ENCODE peak calls at places on chromosomes 5 and 9, in six cellular contexts. H, M, F, T, I and K are unnamed samples.

GRCh38 chr9:6930827-6931226 is 173.1 kb downstream of the KDM4C start:
- DNase-seq in T (peak; percentile 59), I (no peak), H (peak; percentile 72), F (no peak), M (peak; percentile 46), K (no peak)

GRCh38 chr5:92758552-92758951 is 822.5 kb downstream of the NR2F1-AS1 start:
- DNase-seq in T (no peak), H (peak; percentile 82), F (no peak), I (no peak), M (peak; percentile 47), K (no peak)

GRCh38 chr9:5375790-5376477 is 36.3 kb upstream of the RLN1 start:
- DNase-seq in M (peak; percentile 17), T (no peak), I (no peak), H (no peak), F (no peak), K (no peak)

GRCh38 chr5:137837741-137838389 is 29.8 kb upstream of the MYOT start:
- DNase-seq in H (no peak), I (no peak), M (no peak), T (no peak), F (no peak), K (no peak)

GRCh38 chr5:150412319-150413175 is at the start of gene CD74:
- DNase-seq in I (peak; percentile 84), M (peak; percentile 42), T (peak; percentile 72), F (peak; percentile 65), H (peak; percentile 20), K (peak; percentile 81)

GRCh38 chr5:67030289-67031069 is 166.1 kb downstream of the CD180 start:
- DNase-seq in F (no peak), I (no peak), T (no peak), H (peak; percentile 27), M (no peak), K (no peak)

GRCh38 chr9:131728961-131729360 is 10.9 kb downstream of the RAPGEF1 start:
- DNase-seq in M (no peak), T (no peak), I (no peak), H (no peak), F (no peak), K (no peak)

GRCh38 chr9:137422668-137423000 is 328 bp downstream of the EXD3 start:
- DNase-seq in H (no peak), I (peak; percentile 75), T (peak; percentile 37), M (peak; percentile 45), F (no peak), K (peak; percentile 54)

GRCh38 chr5:111259636-111260035 is 35.5 kb downstream of the CAMK4 start:
- DNase-seq in I (no peak), F (no peak), M (no peak), T (no peak), H (no peak), K (no peak)

GRCh38 chr5:160083012-160083436 is 36.2 kb downstream of the PWWP2A start:
- DNase-seq in F (no peak), M (peak; percentile 67), T (no peak), H (peak; percentile 81), I (no peak), K (no peak)

GRCh38 chr5:93404246-93404645 is 176.8 kb downstream of the NR2F1-AS1 start:
- DNase-seq in I (no peak), H (no peak), M (peak; percentile 56), F (no peak), T (no peak), K (no peak)

GRCh38 chr5:6636293-6636692 is 3.1 kb downstream of the SRD5A1 start:
- DNase-seq in F (no peak), I (no peak), T (no peak), M (no peak), H (no peak), K (no peak)

GRCh38 chr9:121945849-121946248 is 147.3 kb downstream of the TTLL11 start:
- DNase-seq in T (no peak), M (no peak), I (no peak), H (peak; percentile 47), F (no peak), K (no peak)

GRCh38 chr9:76022317-76022716 is 131.8 kb downstream of the PCSK5 start:
- DNase-seq in M (no peak), I (no peak), H (no peak), T (no peak), F (peak; percentile 23), K (no peak)

GRCh38 chr5:17670353-17670752 is 36.1 kb downstream of the TAF11L14 start:
- DNase-seq in H (no peak), T (no peak), M (no peak), I (peak; percentile 46), F (no peak), K (peak; percentile 31)

GRCh38 chr5:67395790-67396418 is 199.3 kb upstream of the CD180 start:
- DNase-seq in H (no peak), F (no peak), T (no peak), I (no peak), M (no peak), K (no peak)

GRCh38 chr5:71948206-71948605 is 159.1 kb upstream of the MAP1B start:
- DNase-seq in M (no peak), F (no peak), I (no peak), H (no peak), T (no peak), K (no peak)

GRCh38 chr9:114397848-114398605 is 10.2 kb upstream of the AKNA start:
- DNase-seq in H (peak; percentile 86), T (peak; percentile 98), F (peak; percentile 94), M (peak; percentile 95), I (peak; percentile 98), K (peak; percentile 97)
- H2BK15ac ChIP-seq in H (peak overlapping the region; percentile 20), T (no peak overlapping the region), F (peak overlapping the region; percentile 87), M (peak overlapping the region; percentile 86), I (no peak overlapping the region), K (no peak overlapping the region)

GRCh38 chr5:142829821-142830220 is 59.6 kb downstream of the ARHGAP26 start:
- DNase-seq in I (no peak), M (no peak), H (peak; percentile 26), F (no peak), T (no peak), K (no peak)
- H3K4me1 ChIP-seq in I (peaks cover 13% of the 10 kb centered on the region), M (peaks cover 22% of the 10 kb centered on the region), H (peaks cover 28% of the 10 kb centered on the region), F (peaks cover 3% of the 10 kb centered on the region), T (peaks cover 11% of the 10 kb centered on the region), K (peaks cover 5% of the 10 kb centered on the region)

DNA sequence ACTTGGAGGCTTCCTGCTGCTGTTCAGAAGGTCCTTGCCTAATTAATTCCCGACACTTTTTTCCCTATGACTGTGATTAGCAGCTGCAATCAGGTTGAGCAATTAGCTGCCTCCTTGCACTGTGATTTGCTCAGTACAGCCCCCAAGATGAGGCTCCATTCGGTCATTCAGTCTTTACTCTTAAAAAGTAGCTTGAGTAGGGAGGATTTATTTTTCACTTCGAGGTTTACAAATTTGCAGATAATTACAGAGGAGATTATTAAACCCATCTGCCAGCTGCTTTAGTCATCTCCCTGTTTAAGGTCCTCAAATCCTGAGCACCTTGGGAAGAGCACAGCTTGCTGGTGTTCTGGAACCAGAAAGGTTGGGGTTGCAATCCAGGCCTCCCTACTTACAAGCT is 678.4 kb upstream of the ZNF608 start:
- DNase-seq in I (no peak), T (peak; percentile 19), F (no peak), H (no peak), M (no peak), K (no peak)
- H2BK15ac ChIP-seq in I (no peak overlapping the region), T (no peak overlapping the region), F (no peak overlapping the region), H (no peak overlapping the region), M (no peak overlapping the region), K (no peak overlapping the region)

DNA sequence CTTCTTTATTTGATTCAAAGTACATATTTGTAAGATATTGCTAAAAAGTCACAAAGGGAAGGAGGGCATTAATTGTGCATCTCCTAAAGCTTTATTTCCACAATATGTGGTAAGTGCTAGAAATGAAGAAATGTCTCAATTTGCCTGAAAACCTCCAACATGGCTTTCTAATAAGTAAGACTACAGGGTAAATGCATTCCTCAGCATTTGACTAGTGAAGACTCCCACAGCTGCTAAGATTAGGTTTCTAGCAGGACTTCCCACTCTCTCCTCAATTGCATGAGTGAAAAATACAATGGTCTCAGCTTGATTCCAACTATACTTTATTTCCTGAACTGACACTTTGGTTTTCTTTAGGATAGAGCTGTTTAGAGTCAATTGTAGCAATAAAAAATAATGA is 162.1 kb downstream of the ELAVL2 start:
- DNase-seq in T (no peak), F (no peak), I (no peak), H (no peak), M (no peak), K (no peak)
- H3K4me1 ChIP-seq in T (peaks cover 4% of the 10 kb centered on the region), F (peaks cover 2% of the 10 kb centered on the region), I (peaks cover 5% of the 10 kb centered on the region), H (no peaks in the 10 kb centered on the region), M (no peaks in the 10 kb centered on the region), K (peaks cover 3% of the 10 kb centered on the region)

GRCh38 chr5:173676375-173676774 is 59.9 kb upstream of the BOD1 start:
- DNase-seq in F (no peak), H (no peak), M (no peak), T (no peak), I (no peak), K (no peak)

GRCh38 chr5:173679909-173680626 is 63.6 kb upstream of the BOD1 start:
- DNase-seq in F (no peak), M (peak; percentile 28), I (no peak), T (no peak), H (no peak), K (no peak)

GRCh38 chr5:173675287-173675996 is 59.0 kb upstream of the BOD1 start:
- DNase-seq in I (no peak), T (no peak), F (no peak), H (no peak), M (no peak), K (peak; percentile 18)

GRCh38 chr5:173680660-173681242 is 64.3 kb upstream of the BOD1 start:
- DNase-seq in F (no peak), T (no peak), M (peak; percentile 8), H (no peak), I (no peak), K (no peak)

GRCh38 chr5:173677125-173677672 is 60.7 kb upstream of the BOD1 start:
- DNase-seq in M (no peak), F (no peak), T (no peak), H (no peak), I (no peak), K (no peak)
- H2BK15ac ChIP-seq in M (no peak overlapping the region), F (no peak overlapping the region), T (no peak overlapping the region), H (no peak overlapping the region), I (no peak overlapping the region), K (no peak overlapping the region)

GRCh38 chr9:35488566-35489312 is 1.2 kb upstream of the RUSC2 start:
- DNase-seq in F (no peak), H (no peak), T (no peak), I (no peak), M (no peak), K (no peak)
- H3K4me1 ChIP-seq in F (peaks cover 8% of the 10 kb centered on the region), H (peaks cover 3% of the 10 kb centered on the region), T (peaks cover 3% of the 10 kb centered on the region), I (peaks cover 6% of the 10 kb centered on the region), M (peaks cover 8% of the 10 kb centered on the region), K (peaks cover 4% of the 10 kb centered on the region)